ENCODE peak calls at places on chromosomes 1 and 21, in five cellular contexts. D is PC-3; C is CD8-positive, alpha-beta memory T cell; W is prostate gland; Q is upper lobe of right lung. E is an unnamed sample. For H3K4me1, the result is how much of the 10 kb centered on the place peaks cover.

GRCh38 chr1:78005755-78006154 is 1.0 kb downstream of the DNAJB4 start:
- DNase-seq in D (peak), C (no peak), W (peak), Q (no peak), E (no peak)

GRCh38 chr1:38685373-38685772 is 174.2 kb downstream of the RRAGC start:
- DNase-seq in D (no peak), C (no peak), W (no peak), Q (no peak), E (no peak)

GRCh38 chr1:47921935-47922415 is 75.2 kb downstream of the TRABD2B start:
- DNase-seq in D (no peak), C (no peak), W (no peak), Q (no peak), E (no peak)

GRCh38 chr1:58338081-58338480 is 208.4 kb downstream of the OMA1 start:
- DNase-seq in D (no peak), C (no peak), W (no peak), Q (no peak), E (no peak)

GRCh38 chr21:34073032-34073748 is at the start of the genes MRPS6 and SLC5A3:
- DNase-seq in D (peak), C (peak), W (peak), Q (peak), E (peak)

GRCh38 chr1:188906921-188907641 is 1570.6 kb downstream of the BRINP3 start:
- DNase-seq in D (no peak), C (no peak), W (no peak), Q (no peak), E (no peak)

GRCh38 chr1:3731543-3731942 is 20.7 kb upstream of the CCDC27 start:
- DNase-seq in D (no peak), C (no peak), W (no peak), Q (no peak), E (no peak)

GRCh38 chr1:1554550-1554925 is 14.1 kb upstream of the TMEM240 start:
- DNase-seq in D (no peak), C (no peak), W (no peak), Q (no peak), E (no peak)

GRCh38 chr1:111904478-111905218 is 84.8 kb downstream of the KCND3 start:
- DNase-seq in D (no peak), C (no peak), W (no peak), Q (no peak), E (peak)

GRCh38 chr1:54591127-54591756 is 32.1 kb downstream of the FAM151A start:
- DNase-seq in D (no peak), C (no peak), W (no peak), Q (no peak), E (no peak)

GRCh38 chr1:56508523-56508983 is 70.8 kb downstream of the PLPP3 start:
- DNase-seq in D (peak), C (no peak), W (no peak), Q (peak), E (no peak)

GRCh38 chr1:32350785-32351076 is 11.6 kb downstream of the FAM229A start:
- DNase-seq in D (no peak), C (no peak), W (no peak), Q (no peak), E (no peak)
- H3K4me1 ChIP-seq in D (under half), C (under half), W (under half), Q (half or more), E (under half)

GRCh38 chr1:183284086-183284485 is 98.0 kb downstream of the LAMC2 start:
- DNase-seq in D (no peak), C (no peak), W (no peak), Q (no peak), E (no peak)

GRCh38 chr1:183281553-183282091 is 95.6 kb downstream of the LAMC2 start:
- DNase-seq in D (peak), C (peak), W (peak), Q (peak), E (peak)

GRCh38 chr1:183282101-183282855 is 96.2 kb downstream of the LAMC2 start:
- DNase-seq in D (no peak), C (no peak), W (no peak), Q (no peak), E (no peak)

GRCh38 chr1:183281039-183281438 is 95.0 kb downstream of the LAMC2 start:
- DNase-seq in D (peak), C (no peak), W (no peak), Q (no peak), E (no peak)

GRCh38 chr1:183283286-183283685 is 97.2 kb downstream of the LAMC2 start:
- DNase-seq in D (no peak), C (no peak), W (no peak), Q (no peak), E (no peak)
- H3K4me1 ChIP-seq in D (under half), C (under half), W (under half), Q (under half), E (under half)

GRCh38 chr1:17201201-17202021 is 3.5 kb upstream of the PADI1 start:
- DNase-seq in D (no peak), C (peak), W (no peak), Q (peak), E (no peak)
- H3K4me1 ChIP-seq in D (under half), C (under half), W (under half), Q (under half), E (under half)

GRCh38 chr1:234533034-234533571 is 54.1 kb upstream of the TARBP1 start:
- DNase-seq in D (peak), C (no peak), W (no peak), Q (no peak), E (no peak)
- H3K4me1 ChIP-seq in D (under half), C (under half), W (half or more), Q (half or more), E (under half)

GRCh38 chr21:43198376-43198775 is 29.6 kb downstream of the CRYAA start:
- DNase-seq in D (no peak), C (no peak), W (no peak), Q (no peak), E (no peak)
- H3K4me1 ChIP-seq in D (under half), C (under half), W (under half), Q (under half), E (under half)

GRCh38 chr21:41927727-41928409 is 25.9 kb downstream of the C2CD2 start:
- DNase-seq in D (no peak), C (no peak), W (no peak), Q (no peak), E (no peak)
- H3K4me1 ChIP-seq in D (under half), C (under half), W (under half), Q (half or more), E (under half)

GRCh38 chr1:162131405-162132321 is 62.2 kb downstream of the NOS1AP start:
- DNase-seq in D (no peak), C (no peak), W (peak), Q (no peak), E (peak)

GRCh38 chr1:162136760-162137537 is 67.5 kb downstream of the NOS1AP start:
- DNase-seq in D (peak), C (no peak), W (no peak), Q (no peak), E (peak)

GRCh38 chr1:162135271-162135775 is 65.8 kb downstream of the NOS1AP start:
- DNase-seq in D (no peak), C (no peak), W (no peak), Q (no peak), E (no peak)

GRCh38 chr1:162130308-162130707 is 60.8 kb downstream of the NOS1AP start:
- DNase-seq in D (no peak), C (no peak), W (no peak), Q (no peak), E (no peak)

GRCh38 chr1:162133566-162133965 is 64.1 kb downstream of the NOS1AP start:
- DNase-seq in D (peak), C (no peak), W (no peak), Q (no peak), E (no peak)
- H3K4me1 ChIP-seq in D (under half), C (under half), W (under half), Q (under half), E (under half)